ENCODE peak calls at places on chromosomes 7 and 10, in nine cellular contexts. G is IMR-90; I is CD8-positive, alpha-beta T cell; A is brain microvascular endothelial cell; T is left ventricle myocardium inferior; J is endothelial cell of umbilical vein; L is HFF-Myc; Z is prostate gland; H is mucosa of descending colon. D is an unnamed sample.
A peak's percentile ranks its signal among the peaks of the same experiment; 100 is the strongest.

GRCh38 chr10:61897671-61898434 is 3.6 kb upstream of the ARID5B start:
- DNase-seq in G (peak; percentile 38), I (no peak), A (peak; percentile 53), T (no peak), J (peak; percentile 47), L (no peak), Z (no peak), H (peak; percentile 56), D (no peak)

GRCh38 chr10:88497878-88498277 is 85.2 kb downstream of the RNLS start:
- DNase-seq in G (no peak), I (no peak), A (no peak), T (no peak), J (no peak), L (no peak), Z (no peak), H (no peak), D (no peak)

GRCh38 chr10:85650791-85651506 is 715.6 kb downstream of the GRID1 start:
- DNase-seq in G (no peak), I (no peak), A (no peak), T (no peak), J (no peak), L (no peak), Z (no peak), H (no peak), D (no peak)

GRCh38 chr10:85317827-85318226 is 989.4 kb downstream of the CCSER2 start:
- DNase-seq in G (no peak), I (no peak), A (no peak), T (no peak), J (no peak), L (no peak), Z (no peak), H (no peak), D (no peak)

GRCh38 chr10:110279062-110279986 is 25.4 kb downstream of the SMNDC1 start:
- DNase-seq in G (peak; percentile 71), I (peak; percentile 52), A (peak; percentile 60), T (no peak), J (peak; percentile 76), L (peak; percentile 40), Z (peak; percentile 62), H (peak; percentile 83), D (no peak)

GRCh38 chr7:5332579-5332978 is 49.8 kb downstream of the SLC29A4 start:
- DNase-seq in G (no peak), I (no peak), A (no peak), T (no peak), J (no peak), L (no peak), Z (no peak), H (no peak), D (no peak)

GRCh38 chr10:31014146-31014880 is 17.4 kb downstream of the ZNF438 start:
- DNase-seq in G (no peak), I (no peak), A (no peak), T (no peak), J (no peak), L (no peak), Z (no peak), H (no peak), D (no peak)

GRCh38 chr10:20429742-20430141 is 467.4 kb downstream of the NEBL start:
- DNase-seq in G (no peak), I (no peak), A (no peak), T (no peak), J (no peak), L (no peak), Z (no peak), H (no peak), D (no peak)

GRCh38 chr7:150311711-150312110 is 11.4 kb upstream of the LRRC61 start:
- DNase-seq in G (no peak), I (no peak), A (no peak), T (no peak), J (no peak), L (no peak), Z (no peak), H (no peak), D (no peak)

GRCh38 chr10:2399482-2399881 is 662.2 kb upstream of the ADARB2 start:
- DNase-seq in G (no peak), I (no peak), A (no peak), T (no peak), J (no peak), L (no peak), Z (no peak), H (no peak), D (no peak)

GRCh38 chr10:114043532-114044250 is at the start of gene ADRB1:
- DNase-seq in G (peak; percentile 5), I (peak; percentile 50), A (peak; percentile 24), T (peak; percentile 96), J (peak; percentile 61), L (no peak), Z (peak; percentile 98), H (peak; percentile 81), D (peak; percentile 70)

GRCh38 chr7:96303686-96304443 is 18.0 kb downstream of the SLC25A13 start:
- DNase-seq in G (peak; percentile 74), I (no peak), A (peak; percentile 39), T (no peak), J (no peak), L (no peak), Z (peak; percentile 31), H (no peak), D (no peak)

DNA sequence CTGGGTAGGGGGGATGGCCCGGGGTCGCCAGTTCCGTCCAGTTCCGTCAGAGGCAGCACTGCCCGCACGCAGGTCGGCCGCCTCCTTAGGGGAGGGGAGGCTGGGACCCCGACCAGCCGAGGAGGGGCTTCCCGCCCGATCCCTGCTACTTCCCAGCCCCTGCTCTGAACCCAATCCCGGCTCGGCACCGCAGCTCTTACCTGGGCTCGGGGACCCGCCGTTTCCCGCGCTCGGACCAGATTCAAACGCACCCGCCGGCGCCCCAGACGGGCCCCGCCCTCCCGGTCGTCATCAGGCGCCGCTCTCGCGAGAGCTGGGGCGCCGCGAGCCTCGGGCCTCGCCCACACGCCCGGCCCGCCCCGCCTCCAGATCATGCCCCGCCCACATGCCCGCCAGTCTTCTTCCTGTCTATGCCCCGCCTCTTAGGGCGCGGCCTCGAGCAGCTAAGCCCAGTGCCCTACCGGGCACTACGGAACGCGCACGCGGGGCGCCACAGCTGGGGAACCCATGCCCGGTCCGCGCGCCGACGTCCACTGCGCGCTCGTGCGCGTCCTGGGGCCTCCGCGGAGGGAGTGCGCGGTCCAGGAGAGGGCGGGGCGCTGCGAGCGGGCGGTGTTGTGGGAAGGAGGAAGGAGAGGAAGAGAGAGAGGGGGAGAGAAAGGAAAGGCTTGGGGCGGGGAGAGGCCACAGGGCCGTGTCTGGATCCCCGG is at the start of gene NCAPG2:
- DNase-seq in G (peak; percentile 98), I (peak; percentile 98), A (peak; percentile 93), T (peak; percentile 97), J (peak; percentile 98), L (peak; percentile 83), Z (peak; percentile 97), H (peak; percentile 99), D (peak; percentile 98)
- TF ChIP-seq CTCF in G (peak; percentile 8), I (no peak), A (peak; percentile 19), T (peak; percentile 46), J (no peak), L (peak; percentile 6), Z (peak; percentile 30), H (peak; percentile 44), D (no peak)

GRCh38 chr10:22002531-22003110 is 909 bp downstream of the DNAJC1 start:
- DNase-seq in G (peak; percentile 63), I (peak; percentile 48), A (peak; percentile 37), T (no peak), J (peak; percentile 41), L (no peak), Z (peak; percentile 24), H (peak; percentile 24), D (no peak)
- TF ChIP-seq CTCF in G (no peak), I (no peak), A (no peak), T (no peak), J (no peak), L (no peak), Z (no peak), H (no peak), D (no peak)

DNA sequence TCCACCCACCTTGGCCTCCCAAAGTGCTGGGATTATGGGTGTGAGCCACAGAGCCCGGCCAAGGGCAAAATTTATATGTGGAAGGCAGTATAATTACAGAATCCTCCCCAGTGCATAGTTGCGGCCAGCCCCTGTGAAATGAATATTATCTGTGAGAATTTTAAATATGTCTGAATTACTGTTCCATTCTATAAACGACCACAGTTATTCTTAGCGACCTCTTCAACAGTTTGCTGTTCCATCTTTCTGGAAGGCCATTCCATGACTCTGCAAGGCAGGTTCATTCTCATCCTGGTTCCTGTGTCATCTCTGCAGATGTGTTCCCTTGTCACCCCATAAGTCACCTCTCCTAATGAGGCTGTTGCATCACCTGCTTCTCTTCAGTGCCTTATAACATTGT is 90.7 kb downstream of the CCDC3 start:
- DNase-seq in G (no peak), I (no peak), A (no peak), T (no peak), J (no peak), L (no peak), Z (no peak), H (no peak), D (no peak)
- TF ChIP-seq CTCF in G (no peak), I (no peak), A (no peak), T (no peak), J (no peak), L (no peak), Z (no peak), H (no peak), D (no peak)

GRCh38 chr10:92074126-92074887 is 150.7 kb downstream of the BTAF1 start:
- DNase-seq in G (peak; percentile 6), I (no peak), A (no peak), T (no peak), J (peak; percentile 50), L (no peak), Z (no peak), H (no peak), D (no peak)
- TF ChIP-seq CTCF in G (peak; percentile 29), I (no peak), A (peak; percentile 11), T (peak; percentile 33), J (peak; percentile 13), L (no peak), Z (no peak), H (no peak), D (no peak)

DNA sequence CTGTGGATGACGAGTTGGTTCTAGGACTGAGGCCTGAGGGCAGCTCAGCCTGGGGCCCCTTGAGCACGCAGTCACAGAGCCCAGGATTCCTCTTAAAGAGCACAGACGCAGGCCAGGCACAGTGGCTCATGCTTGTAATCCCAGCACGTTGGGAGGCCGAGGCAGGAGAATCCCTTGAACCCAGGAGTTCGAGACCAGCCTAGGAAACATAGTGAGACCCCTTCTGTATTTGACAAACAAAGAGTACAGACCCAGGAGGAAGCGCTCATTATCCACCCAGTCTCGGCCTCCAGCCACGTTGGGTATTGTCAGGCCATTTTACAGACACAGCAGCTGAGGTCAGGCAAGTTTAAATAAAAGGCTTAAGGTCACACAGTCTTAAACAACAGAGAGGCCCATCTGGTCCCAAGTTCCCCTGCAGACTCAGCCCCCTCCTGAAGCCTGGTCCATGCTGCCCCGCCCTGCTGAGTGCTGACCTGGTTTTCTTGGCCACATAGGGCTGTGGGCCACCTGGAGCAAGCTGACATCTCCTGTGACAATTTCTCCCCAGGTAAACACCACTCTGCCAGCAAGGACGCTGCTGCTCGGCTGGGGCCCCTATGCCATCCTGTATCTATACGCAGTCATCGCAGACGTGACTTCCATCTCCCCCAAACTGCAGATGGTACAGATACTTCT is 12.6 kb downstream of the RGR start:
- DNase-seq in G (no peak), I (no peak), A (no peak), T (no peak), J (no peak), L (no peak), Z (no peak), H (no peak), D (no peak)
- TF ChIP-seq CTCF in G (no peak), I (no peak), A (no peak), T (no peak), J (no peak), L (no peak), Z (no peak), H (no peak), D (no peak)

GRCh38 chr7:128206747-128207500 is 34.2 kb upstream of the LEP start:
- DNase-seq in G (no peak), I (no peak), A (no peak), T (no peak), J (no peak), L (no peak), Z (no peak), H (no peak), D (no peak)
- TF ChIP-seq CTCF in G (no peak), I (no peak), A (no peak), T (no peak), J (no peak), L (no peak), Z (no peak), H (no peak), D (no peak)